ENCODE peak calls at places on chromosomes 7 and 10, in nine cellular contexts. J is SHP77 treated with DMSO at 0.1 percent for 48 hours; M is stimulated activated CD4-positive, alpha-beta T cell treated with anti-CD3 and anti-CD28 coated beads, Interleukin-2, amount 100 ng/mL, for 48 hours; N is colonic mucosa; X is midbrain; E is fibroblast of lung; G is HFFc6; F is HEK293T; W is mucosa of gallbladder. B is an unnamed sample.

GRCh38 chr10:64760371-64760770 is 1239.2 kb downstream of the REEP3 start:
- DNase-seq in J (no peak), M (no peak), N (no peak), X (no peak), E (peak), G (no peak), F (no peak), W (no peak), B (no peak)

GRCh38 chr7:12839508-12840153 is 152.2 kb downstream of the ARL4A start:
- DNase-seq in J (no peak), M (no peak), N (no peak), X (no peak), E (no peak), G (no peak), F (peak), W (no peak), B (no peak)

GRCh38 chr7:34845666-34846361 is 187.8 kb downstream of the NPSR1 start:
- DNase-seq in J (no peak), M (no peak), N (no peak), X (no peak), E (peak), G (no peak), F (no peak), W (no peak), B (no peak)

GRCh38 chr10:87054373-87055295 is 34.5 kb downstream of the FAM25A start:
- DNase-seq in J (no peak), M (no peak), N (no peak), X (no peak), E (peak), G (peak), F (peak), W (no peak), B (peak)

GRCh38 chr7:23349484-23350157 is 50.5 kb downstream of the MALSU1 start:
- DNase-seq in J (no peak), M (no peak), N (no peak), X (no peak), E (peak), G (peak), F (no peak), W (no peak), B (peak)

GRCh38 chr10:23556727-23557440 is 118.0 kb downstream of the OTUD1 start:
- DNase-seq in J (no peak), M (no peak), N (no peak), X (no peak), E (peak), G (peak), F (no peak), W (no peak), B (peak)

GRCh38 chr7:141709318-141709717 is 1.2 kb downstream of the WEE2 start:
- DNase-seq in J (no peak), M (no peak), N (no peak), X (no peak), E (no peak), G (no peak), F (no peak), W (no peak), B (no peak)

GRCh38 chr7:11557627-11558026 is 274.4 kb downstream of the THSD7A start:
- DNase-seq in J (no peak), M (no peak), N (peak), X (no peak), E (peak), G (no peak), F (peak), W (peak), B (peak)

GRCh38 chr7:79497728-79498127 is 44.3 kb upstream of the MAGI2 start:
- DNase-seq in J (no peak), M (no peak), N (no peak), X (no peak), E (no peak), G (no peak), F (no peak), W (no peak), B (no peak)

GRCh38 chr10:81108516-81109199 is 571.0 kb downstream of the SH2D4B start:
- DNase-seq in J (no peak), M (no peak), N (peak), X (no peak), E (no peak), G (no peak), F (no peak), W (peak), B (no peak)